ENCODE peak calls at places on chromosomes 5 and 9, in seven cellular contexts. F, Z, R, Y, E, X and B are unnamed samples.

GRCh38 chr9:127847833-127848755 is 6.4 kb downstream of the ENG start:
- DNase-seq in F (no peak), Z (no peak), R (no peak), Y (no peak), E (no peak), X (no peak), B (no peak)

GRCh38 chr5:150129454-150129812 is 26.2 kb downstream of the PDGFRB start:
- DNase-seq in F (no peak), Z (no peak), R (no peak), Y (no peak), E (no peak), X (no peak), B (no peak)

GRCh38 chr5:131252824-131253171 is 11.1 kb upstream of the CDC42SE2 start:
- DNase-seq in F (no peak), Z (no peak), R (no peak), Y (peak), E (no peak), X (peak), B (peak)

GRCh38 chr5:88248094-88248493 is 20.6 kb downstream of the TMEM161B start:
- DNase-seq in F (no peak), Z (no peak), R (no peak), Y (no peak), E (no peak), X (no peak), B (no peak)

GRCh38 chr9:115015018-115015635 is 84.7 kb upstream of the TNFSF8 start:
- DNase-seq in F (peak), Z (peak), R (peak), Y (peak), E (peak), X (no peak), B (peak)

GRCh38 chr5:173178369-173178910 is 34.1 kb downstream of the BNIP1 start:
- DNase-seq in F (no peak), Z (no peak), R (no peak), Y (no peak), E (no peak), X (no peak), B (no peak)

GRCh38 chr9:74783408-74783807 is 104.3 kb downstream of the TRPM6 start:
- DNase-seq in F (no peak), Z (peak), R (no peak), Y (no peak), E (no peak), X (no peak), B (no peak)

GRCh38 chr9:36050472-36050871 is 13.8 kb downstream of the RECK start:
- DNase-seq in F (no peak), Z (no peak), R (no peak), Y (no peak), E (no peak), X (no peak), B (no peak)

GRCh38 chr9:33867747-33868429 is 50.9 kb downstream of the UBE2R2 start:
- DNase-seq in F (no peak), Z (no peak), R (no peak), Y (peak), E (no peak), X (no peak), B (no peak)

GRCh38 chr5:143890475-143890874 is 78.5 kb downstream of the HMHB1 start:
- DNase-seq in F (no peak), Z (no peak), R (no peak), Y (peak), E (no peak), X (no peak), B (no peak)

GRCh38 chr9:131762356-131762932 is 22.6 kb upstream of the RAPGEF1 start:
- DNase-seq in F (peak), Z (peak), R (peak), Y (peak), E (peak), X (no peak), B (peak)

GRCh38 chr9:104280216-104280585 is 186.1 kb downstream of the SMC2 start:
- DNase-seq in F (no peak), Z (no peak), R (no peak), Y (peak), E (no peak), X (no peak), B (no peak)

GRCh38 chr5:100690036-100690560 is 154.9 kb downstream of the FAM174A start:
- DNase-seq in F (no peak), Z (no peak), R (no peak), Y (no peak), E (no peak), X (no peak), B (no peak)

GRCh38 chr5:149149942-149150341 is 8.6 kb downstream of the ABLIM3 start:
- DNase-seq in F (no peak), Z (no peak), R (no peak), Y (no peak), E (no peak), X (no peak), B (no peak)

GRCh38 chr5:132481243-132482211 is 9.0 kb downstream of the IRF1 start:
- DNase-seq in F (no peak), Z (no peak), R (no peak), Y (no peak), E (no peak), X (no peak), B (no peak)

GRCh38 chr5:132478498-132478855 is 12.1 kb downstream of the IRF1 start:
- DNase-seq in F (no peak), Z (no peak), R (no peak), Y (no peak), E (no peak), X (no peak), B (no peak)

GRCh38 chr5:132479073-132479811 is 11.3 kb downstream of the IRF1 start:
- DNase-seq in F (no peak), Z (no peak), R (no peak), Y (no peak), E (no peak), X (no peak), B (no peak)

GRCh38 chr5:132480546-132481242 is 9.9 kb downstream of the IRF1 start:
- DNase-seq in F (no peak), Z (no peak), R (no peak), Y (no peak), E (no peak), X (no peak), B (no peak)

GRCh38 chr5:132479812-132480441 is 10.6 kb downstream of the IRF1 start:
- DNase-seq in F (no peak), Z (no peak), R (no peak), Y (no peak), E (no peak), X (no peak), B (no peak)
- TF ChIP-seq CTCF in F (no peak), Z (no peak), R (no peak), Y (no peak), E (no peak), X (peak), B (no peak)

DNA sequence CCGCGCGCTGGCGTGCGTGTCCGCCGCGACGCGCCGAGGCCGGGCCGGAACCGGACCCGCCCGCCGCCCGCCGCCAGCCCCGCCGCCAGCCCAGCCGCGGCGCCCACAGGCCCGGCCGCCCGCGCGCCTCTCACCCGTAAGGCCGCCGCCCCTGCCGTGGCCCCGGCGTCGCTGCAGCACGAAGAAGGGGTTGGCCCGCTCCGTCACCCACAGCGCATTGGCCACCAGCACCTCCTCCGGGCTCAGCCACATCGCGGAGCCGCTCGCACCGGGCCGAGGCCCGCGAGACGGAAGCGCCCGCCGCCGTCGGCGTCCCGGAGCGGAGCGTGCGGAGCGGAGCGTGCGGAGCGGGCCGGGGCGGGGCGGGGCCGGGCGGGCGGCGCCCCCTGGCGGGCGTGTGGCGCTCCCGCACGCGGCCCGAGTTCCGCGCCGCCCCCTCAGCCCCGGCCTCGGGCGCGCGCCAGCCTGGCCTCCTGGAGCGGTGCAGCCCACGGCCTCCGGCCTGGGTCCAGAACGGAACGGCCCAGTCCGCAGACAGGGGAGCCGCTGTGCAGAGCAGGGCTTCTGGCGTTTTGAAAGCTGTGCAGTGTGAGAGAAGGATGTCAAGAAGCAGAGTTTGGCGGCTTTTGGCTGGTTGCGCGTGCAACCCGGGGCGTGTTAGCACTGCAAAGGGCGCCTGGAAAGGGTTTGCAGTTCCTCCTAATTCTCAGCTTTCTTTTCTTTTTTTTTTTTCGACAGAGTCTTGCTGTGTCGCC is at the start of gene TBC1D9B:
- DNase-seq in F (no peak), Z (peak), R (peak), Y (peak), E (no peak), X (no peak), B (peak)
- TF ChIP-seq MAX in F (peak), Z (peak), R (no peak), Y (no peak), E (no peak), X (no peak), B (peak)

DNA sequence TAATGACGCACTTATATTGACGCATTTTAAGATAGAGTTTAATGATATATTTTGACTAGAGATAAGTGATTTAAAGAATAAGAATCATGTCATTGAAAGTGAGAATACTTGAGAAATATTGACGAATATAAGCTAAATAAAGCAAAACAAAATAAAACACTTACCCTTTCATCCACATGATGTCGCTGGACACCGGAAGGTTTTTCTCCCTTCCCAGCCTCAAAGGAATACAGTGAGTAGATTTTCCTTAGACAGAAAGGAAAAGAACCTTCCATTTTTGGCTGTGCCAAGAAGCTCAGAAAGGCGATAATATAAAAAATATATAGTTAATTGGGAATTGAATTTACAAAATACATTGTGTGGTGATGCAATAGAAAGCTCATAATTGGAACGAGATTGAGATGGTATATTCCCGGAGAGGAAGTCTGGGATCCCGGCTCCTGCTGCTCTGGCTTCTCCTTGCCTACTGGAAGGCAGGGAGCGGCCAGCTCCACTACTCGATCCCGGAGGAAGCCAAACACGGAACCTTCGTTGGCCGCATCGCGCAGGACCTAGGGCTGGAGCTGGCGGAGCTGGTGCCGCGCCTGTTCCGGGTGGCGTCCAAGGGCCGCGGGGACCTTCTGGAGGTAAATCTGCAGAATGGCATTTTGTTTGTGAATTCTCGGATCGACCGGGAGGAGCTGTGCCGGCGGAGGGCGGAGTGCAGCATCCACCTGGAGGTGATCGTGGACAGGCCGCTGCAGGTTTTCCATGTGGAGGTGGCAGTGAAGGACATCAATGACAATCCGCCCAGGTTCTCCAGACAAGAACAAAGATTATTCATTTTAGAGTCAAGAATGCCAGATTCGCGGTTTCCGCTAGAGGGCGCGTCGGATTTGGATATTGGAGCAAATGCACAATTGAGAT is at the start of gene PCDHA5:
- DNase-seq in F (no peak), Z (peak), R (no peak), Y (peak), E (no peak), X (no peak), B (peak)
- TF ChIP-seq CTCF in F (peak), Z (peak), R (no peak), Y (peak), E (no peak), X (peak), B (peak)

DNA sequence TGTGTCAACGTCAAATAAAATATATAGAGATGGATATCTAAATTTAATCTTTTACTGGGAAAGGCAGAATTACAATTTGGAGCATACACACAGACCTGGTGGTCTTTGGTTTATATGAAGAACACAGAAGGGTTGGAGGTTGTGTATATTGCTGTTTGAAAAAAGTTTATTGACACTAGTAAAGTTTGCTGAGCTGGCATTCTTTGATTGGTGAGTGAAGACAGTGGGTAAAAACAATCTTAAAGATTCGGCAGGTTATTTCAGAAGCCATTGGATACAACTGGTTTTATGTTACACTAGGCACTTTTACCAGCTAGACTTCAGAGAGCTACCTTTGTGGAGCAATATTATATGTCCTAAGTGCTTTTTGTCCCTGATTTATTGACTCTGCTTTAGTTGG is 27.2 kb downstream of the IZUMO3 start:
- DNase-seq in F (no peak), Z (no peak), R (no peak), Y (no peak), E (no peak), X (no peak), B (no peak)
- TF ChIP-seq MAX in F (no peak), Z (no peak), R (no peak), Y (no peak), E (no peak), X (no peak), B (no peak)

DNA sequence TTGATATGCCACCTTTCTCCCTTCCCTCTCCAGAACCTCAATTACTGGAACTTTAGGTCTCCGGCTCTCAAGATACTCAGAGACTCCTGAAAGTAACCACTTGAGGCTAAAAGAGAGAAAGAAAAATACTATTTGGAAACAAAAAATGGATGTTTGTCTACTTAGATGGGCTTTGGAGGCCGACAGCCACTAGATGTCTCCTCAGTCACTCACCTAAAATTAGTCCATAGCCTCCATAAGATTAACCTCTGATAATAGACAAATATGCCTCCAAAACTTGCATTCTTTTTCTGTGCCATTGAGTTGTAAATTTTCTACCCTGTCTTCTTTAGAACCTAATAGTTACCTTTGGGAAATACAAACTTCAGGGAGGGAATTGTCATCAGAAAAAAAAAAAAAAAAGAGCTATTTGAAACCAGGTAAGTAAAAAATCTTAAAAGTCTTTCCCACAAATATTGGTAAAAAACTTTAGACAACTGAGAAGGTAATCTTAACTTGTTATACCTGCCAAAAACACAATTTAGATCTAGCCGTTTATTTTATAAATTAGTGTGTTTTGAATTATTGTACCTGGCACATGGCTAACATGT is 11.2 kb upstream of the PCDH1 start:
- DNase-seq in F (no peak), Z (no peak), R (no peak), Y (peak), E (no peak), X (no peak), B (peak)
- TF ChIP-seq CTCF in F (peak), Z (peak), R (no peak), Y (peak), E (no peak), X (peak), B (peak)

GRCh38 chr5:155974369-155974768 is 352.6 kb upstream of the SGCD start:
- DNase-seq in F (no peak), Z (no peak), R (no peak), Y (no peak), E (no peak), X (no peak), B (no peak)
- TF ChIP-seq MAX in F (no peak), Z (no peak), R (no peak), Y (no peak), E (no peak), X (no peak), B (no peak)

GRCh38 chr5:26024774-26025173 is 1013.6 kb downstream of the CDH9 start:
- DNase-seq in F (no peak), Z (no peak), R (peak), Y (no peak), E (peak), X (no peak), B (peak)
- TF ChIP-seq CTCF in F (no peak), Z (no peak), R (peak), Y (no peak), E (peak), X (no peak), B (peak)

GRCh38 chr5:81238460-81238859 is 5.3 kb downstream of the CKMT2 start:
- DNase-seq in F (no peak), Z (no peak), R (no peak), Y (no peak), E (no peak), X (no peak), B (no peak)
- TF ChIP-seq MAX in F (no peak), Z (no peak), R (no peak), Y (no peak), E (no peak), X (no peak), B (no peak)